ENCODE peak calls at places on chromosome 15, in four cellular contexts. X, F, U and J are unnamed samples. For H3K27me3 and H3K9me3, the result is how much of the 10 kb centered on the place peaks cover.

GRCh38 chr15:45114751-45115085 is 592 bp downstream of the DUOXA2 start:
- DNase-seq in X (no peak), F (no peak), U (no peak), J (no peak)

GRCh38 chr15:63322541-63322940 is 45.1 kb downstream of the APH1B start:
- DNase-seq in U (no peak), X (peak), F (peak), J (no peak)

GRCh38 chr15:70133781-70134180 is 36.1 kb upstream of the TLE3 start:
- DNase-seq in U (no peak), F (no peak), X (no peak), J (no peak)

GRCh38 chr15:33200903-33201302 is 6.4 kb upstream of the FMN1 start:
- DNase-seq in X (no peak), F (no peak), U (no peak), J (no peak)

GRCh38 chr15:39585394-39585841 is 4.5 kb downstream of the THBS1 start:
- DNase-seq in F (no peak), X (no peak), U (peak), J (no peak)

GRCh38 chr15:72685925-72686794 is at the start of the genes BBS4 and HIGD2B:
- DNase-seq in F (peak), U (peak), X (peak), J (peak)

GRCh38 chr15:73022156-73022555 is 30.1 kb upstream of the NEO1 start:
- DNase-seq in U (peak), X (peak), F (no peak), J (no peak)

GRCh38 chr15:62472616-62473299 is 307.7 kb upstream of the C2CD4B start:
- DNase-seq in U (no peak), X (no peak), F (no peak), J (no peak)

GRCh38 chr15:68301300-68301699 is 23.8 kb downstream of the FEM1B start:
- DNase-seq in X (no peak), U (no peak), F (no peak), J (no peak)

GRCh38 chr15:77579498-77580188 is 53.1 kb downstream of the LINGO1 start:
- DNase-seq in X (no peak), U (no peak), F (no peak), J (no peak)

GRCh38 chr15:95690631-95691340 is 639.7 kb upstream of the NR2F2 start:
- DNase-seq in X (no peak), U (no peak), F (no peak), J (no peak)

GRCh38 chr15:74783072-74783807 is 1.4 kb downstream of the CSK start:
- DNase-seq in U (peak), X (peak), F (peak), J (no peak)

GRCh38 chr15:74785716-74786032 is 3.8 kb downstream of the CSK start:
- DNase-seq in U (no peak), F (no peak), X (no peak), J (no peak)

GRCh38 chr15:74783808-74784175 is 1.9 kb downstream of the CSK start:
- DNase-seq in F (no peak), U (no peak), X (no peak), J (no peak)

GRCh38 chr15:74784854-74785715 is 3.2 kb downstream of the CSK start:
- DNase-seq in X (no peak), U (no peak), F (no peak), J (no peak)

DNA sequence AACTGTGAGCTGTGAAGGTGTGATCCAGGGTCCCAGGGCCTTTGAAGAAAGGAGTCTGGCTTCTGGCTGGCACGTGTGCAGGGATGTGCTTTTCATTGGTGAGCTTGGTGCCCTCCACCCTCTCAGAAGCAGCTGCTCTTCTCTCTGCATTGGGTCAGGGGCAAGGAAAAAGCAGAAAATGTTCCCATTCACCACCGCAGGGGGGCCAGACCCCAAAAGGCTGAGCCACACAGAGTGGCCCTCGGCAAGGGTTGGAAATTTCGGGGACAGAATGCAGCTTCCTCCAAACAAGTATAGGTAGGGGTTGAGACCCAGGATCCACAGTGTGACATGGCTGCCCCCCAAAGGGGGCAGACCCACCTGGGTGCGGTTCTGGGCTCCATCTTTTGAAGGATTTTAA is 2.5 kb downstream of the CSK start:
- DNase-seq in F (no peak), X (no peak), U (no peak), J (no peak)
- H3K27me3 ChIP-seq in F (under half), X (under half), U (under half), J (under half)

GRCh38 chr15:58490405-58491150 is 58.8 kb downstream of the LIPC start:
- DNase-seq in F (no peak), X (no peak), U (no peak), J (no peak)

GRCh38 chr15:58492661-58493397 is 61.0 kb downstream of the LIPC start:
- DNase-seq in F (no peak), U (no peak), X (no peak), J (no peak)

GRCh38 chr15:58489693-58490404 is 58.1 kb downstream of the LIPC start:
- DNase-seq in X (no peak), F (no peak), U (no peak), J (no peak)

GRCh38 chr15:58491499-58492202 is 59.9 kb downstream of the LIPC start:
- DNase-seq in X (no peak), F (no peak), U (no peak), J (no peak)

GRCh38 chr15:58491151-58491473 is 59.3 kb downstream of the LIPC start:
- DNase-seq in F (no peak), U (no peak), X (no peak), J (no peak)
- H3K9ac ChIP-seq in F (no peak), U (no peak), X (no peak), J (no peak)

DNA sequence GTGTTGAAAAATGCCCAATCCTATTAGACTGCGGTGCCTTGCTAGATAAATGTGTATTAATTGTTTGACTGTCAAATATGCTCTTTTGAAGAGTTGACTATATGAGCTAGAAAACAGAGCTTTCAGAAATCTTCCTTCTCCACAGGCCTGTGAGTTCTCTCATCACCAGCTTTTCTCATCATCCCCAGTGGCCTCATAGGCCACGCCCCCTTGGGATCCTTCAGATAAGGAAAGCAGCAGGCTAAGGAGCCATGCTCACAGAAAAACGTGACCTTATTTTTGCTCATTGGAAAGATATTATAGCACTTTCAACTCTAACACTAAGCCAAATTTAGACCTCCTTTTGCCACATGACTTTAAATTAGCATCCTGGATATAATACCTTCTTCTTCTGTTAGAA is 514.4 kb upstream of the ARRDC4 start:
- DNase-seq in U (no peak), X (peak), F (no peak), J (peak)
- H3K9me3 ChIP-seq in U (under half), X (under half), F (under half), J (under half)

DNA sequence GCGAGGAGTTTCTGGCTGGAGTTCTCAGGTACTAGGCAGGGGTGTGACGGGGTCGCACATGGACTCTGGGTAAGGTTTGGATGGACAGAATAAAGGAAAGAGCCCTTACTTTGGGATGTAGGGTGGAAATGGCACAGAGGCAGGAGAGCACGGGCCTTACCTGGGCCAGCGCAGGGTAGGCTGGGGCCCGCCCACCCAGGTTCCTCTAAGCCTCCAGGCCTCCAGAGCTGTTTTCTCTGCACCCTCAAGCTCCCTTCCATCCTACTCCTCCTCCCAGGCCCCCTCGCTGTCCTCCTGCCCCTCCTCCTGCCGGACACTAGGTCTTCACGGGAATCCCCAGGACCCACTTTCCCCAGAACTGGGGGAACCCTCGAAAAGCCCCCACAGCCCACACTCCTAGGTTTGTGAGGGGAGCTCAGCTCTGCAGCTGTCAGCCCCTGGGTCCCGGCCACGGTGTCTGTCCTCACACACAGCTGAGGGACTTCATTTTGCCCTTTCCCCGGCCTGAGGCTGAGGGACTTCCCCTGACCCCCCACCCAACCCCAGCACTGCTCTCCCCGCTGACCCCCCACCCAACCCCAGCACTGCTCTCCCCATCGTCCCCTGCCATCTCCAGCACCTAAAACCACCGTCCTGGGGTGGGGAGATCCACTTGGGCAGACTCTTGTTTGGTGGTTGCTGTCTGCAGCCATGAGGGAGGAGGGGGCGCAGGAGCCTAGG is 53.0 kb upstream of the PCSK6 start:
- DNase-seq in U (no peak), F (peak), X (peak), J (peak)
- H3K27me3 ChIP-seq in U (under half), F (under half), X (under half), J (under half)